ENCODE peak calls at places on chromosomes 3 and 15, in eight cellular contexts. T is cardiac muscle cell, S is astrocyte, K is stomach, Q is SJSA1, E is A549, U is prostate gland, A is kidney. L is an unnamed sample.

GRCh38 chr15:50883903-50884302 is 24.6 kb upstream of the AP4E1 start:
- DNase-seq in T (peak; percentile 65), S (peak; percentile 57), K (no peak), Q (peak; percentile 61), E (no peak), U (no peak), A (no peak), L (no peak)

GRCh38 chr3:125240496-125240895 is 27.9 kb upstream of the SLC12A8 start:
- DNase-seq in T (peak; percentile 41), S (peak; percentile 35), K (no peak), Q (no peak), E (no peak), U (no peak), A (no peak), L (no peak)

GRCh38 chr15:63610209-63610841 is 13.1 kb downstream of the FBXL22 start:
- DNase-seq in T (peak; percentile 82), S (peak; percentile 69), K (peak; percentile 67), Q (peak; percentile 60), E (peak; percentile 93), U (peak; percentile 75), A (no peak), L (no peak)

GRCh38 chr15:59138243-59138642 is 33.3 kb downstream of the CCNB2 start:
- DNase-seq in T (peak; percentile 58), S (no peak), K (peak; percentile 50), Q (peak; percentile 32), E (peak; percentile 83), U (peak; percentile 41), A (no peak), L (no peak)

GRCh38 chr15:77025471-77025901 is 30.6 kb downstream of the PSTPIP1 start:
- DNase-seq in T (no peak), S (no peak), K (no peak), Q (no peak), E (no peak), U (no peak), A (no peak), L (no peak)

GRCh38 chr3:124364230-124365022 is 365.8 kb upstream of the UMPS start:
- DNase-seq in T (peak; percentile 33), S (no peak), K (no peak), Q (no peak), E (no peak), U (no peak), A (no peak), L (no peak)

GRCh38 chr3:18633002-18633401 is 207.9 kb upstream of the SATB1 start:
- DNase-seq in T (no peak), S (no peak), K (peak; percentile 25), Q (no peak), E (no peak), U (peak; percentile 16), A (no peak), L (no peak)

GRCh38 chr3:69161587-69162196 is 39.3 kb upstream of the LMOD3 start:
- DNase-seq in T (peak; percentile 71), S (no peak), K (no peak), Q (peak; percentile 28), E (peak; percentile 41), U (peak; percentile 22), A (no peak), L (no peak)

GRCh38 chr3:142962520-142963265 is 781 bp downstream of the PAQR9 start:
- DNase-seq in T (no peak), S (no peak), K (no peak), Q (no peak), E (no peak), U (no peak), A (peak; percentile 71), L (no peak)

GRCh38 chr3:142961539-142961938 is 1.9 kb downstream of the PAQR9 start:
- DNase-seq in T (no peak), S (no peak), K (no peak), Q (no peak), E (no peak), U (no peak), A (no peak), L (no peak)

GRCh38 chr3:142963266-142964149 is at the start of gene PAQR9:
- DNase-seq in T (peak; percentile 24), S (peak; percentile 14), K (no peak), Q (no peak), E (peak; percentile 58), U (no peak), A (no peak), L (no peak)

GRCh38 chr3:142962175-142962519 is 1.3 kb downstream of the PAQR9 start:
- DNase-seq in T (no peak), S (no peak), K (no peak), Q (no peak), E (no peak), U (no peak), A (no peak), L (no peak)

DNA sequence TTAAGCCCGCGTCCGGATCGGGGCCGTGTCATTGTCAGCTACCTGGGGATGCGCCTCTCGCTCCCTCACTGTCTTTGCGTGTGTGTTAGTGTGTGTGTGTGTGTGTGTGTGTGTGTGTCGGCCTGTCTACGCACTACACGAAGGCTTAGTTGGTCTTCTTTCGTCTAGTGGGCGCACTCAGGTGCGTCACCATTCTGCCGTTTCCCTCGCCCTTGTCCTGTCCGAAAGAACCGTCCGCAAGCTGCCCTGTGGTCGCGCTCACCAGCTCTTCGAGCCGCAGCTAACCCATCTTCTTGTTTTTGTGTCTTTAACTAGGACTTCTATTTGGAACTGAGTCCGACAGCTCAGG is 650 bp upstream of the PAQR9 start:
- DNase-seq in T (no peak), S (peak; percentile 28), K (no peak), Q (no peak), E (no peak), U (no peak), A (no peak), L (no peak)
- H3K27ac ChIP-seq in T (no peak overlapping the region), S (no peak overlapping the region), K (no peak overlapping the region), Q (no peak overlapping the region), E (peak overlapping the region; percentile 71), U (no peak overlapping the region), A (no peak overlapping the region), L (no peak overlapping the region)

GRCh38 chr3:136913168-136913567 is 44.6 kb upstream of the IL20RB start:
- DNase-seq in T (no peak), S (no peak), K (no peak), Q (no peak), E (no peak), U (no peak), A (no peak), L (no peak)

GRCh38 chr3:136909187-136909586 is 47.2 kb downstream of the NCK1 start:
- DNase-seq in T (no peak), S (no peak), K (no peak), Q (no peak), E (no peak), U (no peak), A (no peak), L (no peak)

GRCh38 chr3:136906725-136907124 is 44.7 kb downstream of the NCK1 start:
- DNase-seq in T (no peak), S (no peak), K (no peak), Q (no peak), E (no peak), U (no peak), A (no peak), L (no peak)

GRCh38 chr3:136914739-136915138 is 43.0 kb upstream of the IL20RB start:
- DNase-seq in T (no peak), S (no peak), K (no peak), Q (no peak), E (no peak), U (no peak), A (no peak), L (no peak)

DNA sequence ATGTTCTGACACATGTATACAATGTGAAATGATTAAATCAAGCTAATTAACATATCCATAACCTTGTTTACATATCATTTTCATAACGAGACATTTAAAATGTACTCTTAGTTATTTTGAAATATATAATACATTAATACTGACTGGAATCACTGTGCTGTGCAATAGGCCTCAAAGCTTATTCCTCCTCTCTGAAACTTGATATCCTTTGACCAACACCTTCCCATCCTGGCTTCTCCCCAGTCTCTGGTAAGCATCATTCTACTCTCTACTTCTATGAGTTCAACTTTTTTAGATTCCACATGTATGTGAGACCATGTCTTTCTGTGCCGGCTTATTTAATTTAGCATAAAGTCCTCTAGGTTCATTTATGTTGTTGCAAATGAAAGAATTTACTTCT is 47.1 kb upstream of the IL20RB start:
- DNase-seq in T (no peak), S (no peak), K (no peak), Q (no peak), E (no peak), U (no peak), A (no peak), L (no peak)
- H3K4me1 ChIP-seq in T (no peaks in the 10 kb centered on the region), S (no peaks in the 10 kb centered on the region), K (peaks cover 27% of the 10 kb centered on the region), Q (no peaks in the 10 kb centered on the region), E (no peaks in the 10 kb centered on the region), U (no peaks in the 10 kb centered on the region), A (no peaks in the 10 kb centered on the region), L (peaks cover 29% of the 10 kb centered on the region)

GRCh38 chr15:25246641-25247417 is 192.0 kb downstream of the UBE3A start:
- DNase-seq in T (no peak), S (no peak), K (peak; percentile 19), Q (no peak), E (no peak), U (no peak), A (peak; percentile 56), L (no peak)

GRCh38 chr15:25249236-25250010 is 189.4 kb downstream of the UBE3A start:
- DNase-seq in T (no peak), S (no peak), K (peak; percentile 22), Q (no peak), E (no peak), U (no peak), A (no peak), L (no peak)

GRCh38 chr15:25248583-25249235 is 190.1 kb downstream of the UBE3A start:
- DNase-seq in T (no peak), S (no peak), K (peak; percentile 22), Q (no peak), E (no peak), U (no peak), A (peak; percentile 53), L (no peak)

GRCh38 chr15:25245801-25246622 is 192.8 kb downstream of the UBE3A start:
- DNase-seq in T (no peak), S (no peak), K (no peak), Q (no peak), E (no peak), U (peak; percentile 3), A (no peak), L (no peak)

DNA sequence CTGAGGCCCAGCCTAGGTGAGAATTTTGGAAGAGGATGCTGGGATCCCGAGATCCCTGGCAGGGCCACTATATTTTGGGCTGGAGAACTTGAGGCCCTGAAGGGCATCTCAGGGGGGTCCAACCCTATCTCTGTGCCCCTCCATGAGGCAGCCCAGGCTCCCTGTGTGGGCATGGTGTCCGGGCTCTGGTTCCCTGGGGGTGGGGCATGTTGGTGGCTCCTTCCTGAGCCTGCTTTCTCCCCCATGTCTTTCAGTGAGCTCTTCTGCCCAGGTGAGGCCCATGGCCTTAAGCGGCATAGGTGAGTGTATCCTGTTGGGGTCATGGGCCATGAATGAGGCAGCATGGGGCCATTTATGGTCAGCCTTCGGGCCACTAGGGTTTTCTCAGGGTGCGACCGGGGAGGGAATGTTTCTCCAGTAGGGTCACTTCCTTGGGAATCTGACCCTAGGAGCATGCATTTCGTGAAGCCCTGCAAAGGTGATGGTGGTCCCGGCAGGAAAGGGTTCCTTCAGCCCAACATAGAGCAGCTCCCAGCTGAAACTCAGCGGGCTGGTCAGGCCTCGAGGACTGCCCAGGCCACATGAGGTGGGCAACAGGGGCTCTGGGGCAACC is 191.3 kb downstream of the UBE3A start:
- DNase-seq in T (no peak), S (no peak), K (peak; percentile 18), Q (no peak), E (no peak), U (no peak), A (no peak), L (no peak)
- H3K9me3 ChIP-seq in T (no peaks in the 10 kb centered on the region), S (peaks cover 35% of the 10 kb centered on the region), K (peaks cover 65% of the 10 kb centered on the region), Q (peaks cover 3% of the 10 kb centered on the region), E (no peaks in the 10 kb centered on the region), U (no peaks in the 10 kb centered on the region), A (peaks cover 11% of the 10 kb centered on the region), L (no peaks in the 10 kb centered on the region)

DNA sequence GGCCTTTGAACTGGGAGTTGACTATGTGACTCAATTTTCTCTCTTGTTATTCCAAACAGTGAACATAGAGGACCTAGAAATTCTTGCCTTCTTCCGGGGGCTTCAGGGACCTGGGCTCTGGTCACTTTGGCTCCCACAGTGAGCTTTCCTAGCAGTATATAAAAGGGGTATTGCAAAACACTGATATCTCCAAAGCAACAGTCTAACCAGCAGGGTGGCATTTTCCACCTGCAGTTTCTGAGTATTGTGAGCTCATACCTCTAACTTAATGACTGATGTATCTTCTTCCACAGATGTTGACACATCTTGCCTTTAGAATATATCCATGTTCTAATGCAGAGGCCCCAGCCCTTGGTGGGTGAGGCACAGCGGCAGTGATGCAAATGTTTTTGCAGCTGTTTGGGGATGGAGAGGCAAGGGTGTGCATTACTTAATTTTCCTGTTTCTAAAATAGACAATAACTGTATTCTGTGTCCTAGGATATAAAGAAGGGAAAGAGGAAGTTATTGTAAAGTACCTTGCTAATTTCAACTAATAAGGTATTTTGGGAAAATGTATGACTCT is 45.7 kb upstream of the ADGRG7 start:
- DNase-seq in T (no peak), S (no peak), K (no peak), Q (no peak), E (no peak), U (no peak), A (no peak), L (no peak)
- H3K27ac ChIP-seq in T (no peak overlapping the region), S (no peak overlapping the region), K (no peak overlapping the region), Q (no peak overlapping the region), E (no peak overlapping the region), U (no peak overlapping the region), A (no peak overlapping the region), L (no peak overlapping the region)